ENCODE peak calls at places on chromosome 12, in four cellular contexts. One of them, this sample, is unnamed. For H3K4me1, the result is how much of the 10 kb centered on the place peaks cover.

GRCh38 chr12:25970916-25971674 is 12.6 kb downstream of the RASSF8 start:
- DNase-seq in fibroblast of lung: no peak
- DNase-seq in MM.1S: no peak
- DNase-seq in neural progenitor cell: no peak
- DNase-seq in this sample: no peak

GRCh38 chr12:71639341-71639760 is 24.3 kb downstream of the ZFC3H1 start:
- DNase-seq in neural progenitor cell: peak
- DNase-seq in fibroblast of lung: no peak
- DNase-seq in MM.1S: peak
- DNase-seq in this sample: no peak

GRCh38 chr12:31353730-31354708 is 28.1 kb upstream of the SINHCAF start:
- DNase-seq in MM.1S: no peak
- DNase-seq in fibroblast of lung: no peak
- DNase-seq in neural progenitor cell: peak
- DNase-seq in this sample: peak

GRCh38 chr12:112103758-112104504 is 4.7 kb downstream of the NAA25 start:
- DNase-seq in MM.1S: no peak
- DNase-seq in neural progenitor cell: no peak
- DNase-seq in fibroblast of lung: no peak
- DNase-seq in this sample: no peak

GRCh38 chr12:42213954-42214426 is 24.1 kb downstream of the YAF2 start:
- DNase-seq in neural progenitor cell: peak
- DNase-seq in MM.1S: no peak
- DNase-seq in fibroblast of lung: peak
- DNase-seq in this sample: no peak

GRCh38 chr12:112151766-112152541 is 26.6 kb downstream of the TRAFD1 start:
- DNase-seq in neural progenitor cell: no peak
- DNase-seq in MM.1S: no peak
- DNase-seq in fibroblast of lung: no peak
- DNase-seq in this sample: no peak

GRCh38 chr12:105060715-105061378 is 23.4 kb downstream of the ALDH1L2 start:
- DNase-seq in neural progenitor cell: no peak
- DNase-seq in fibroblast of lung: no peak
- DNase-seq in MM.1S: no peak
- DNase-seq in this sample: no peak

GRCh38 chr12:42587564-42588307 is 1.8 kb downstream of the PRICKLE1 start:
- DNase-seq in fibroblast of lung: no peak
- DNase-seq in MM.1S: no peak
- DNase-seq in neural progenitor cell: no peak
- DNase-seq in this sample: no peak

GRCh38 chr12:20492251-20492728 is 124.0 kb downstream of the PDE3A start:
- DNase-seq in fibroblast of lung: peak
- DNase-seq in MM.1S: no peak
- DNase-seq in neural progenitor cell: no peak
- DNase-seq in this sample: no peak

GRCh38 chr12:39188689-39189088 is 254.2 kb downstream of the KIF21A start:
- DNase-seq in MM.1S: no peak
- DNase-seq in fibroblast of lung: no peak
- DNase-seq in neural progenitor cell: no peak
- DNase-seq in this sample: no peak

GRCh38 chr12:46722737-46723136 is 103.1 kb downstream of the SLC38A4 start:
- DNase-seq in neural progenitor cell: no peak
- DNase-seq in fibroblast of lung: peak
- DNase-seq in MM.1S: no peak
- DNase-seq in this sample: no peak

GRCh38 chr12:80512781-80513180 is 68.7 kb downstream of the PTPRQ start:
- DNase-seq in neural progenitor cell: no peak
- DNase-seq in MM.1S: no peak
- DNase-seq in fibroblast of lung: no peak
- DNase-seq in this sample: no peak

GRCh38 chr12:52436000-52436827 is 2.0 kb upstream of the KRT75 start:
- DNase-seq in neural progenitor cell: no peak
- DNase-seq in MM.1S: no peak
- DNase-seq in fibroblast of lung: no peak
- DNase-seq in this sample: no peak

GRCh38 chr12:65532744-65533143 is 254.3 kb downstream of the MSRB3 start:
- DNase-seq in MM.1S: no peak
- DNase-seq in neural progenitor cell: no peak
- DNase-seq in fibroblast of lung: peak
- DNase-seq in this sample: no peak

GRCh38 chr12:93913845-93914244 is 234.5 kb upstream of the PLXNC1 start:
- DNase-seq in neural progenitor cell: no peak
- DNase-seq in MM.1S: no peak
- DNase-seq in fibroblast of lung: peak
- DNase-seq in this sample: no peak

GRCh38 chr12:104951759-104952509 is 6.2 kb downstream of the SLC41A2 start:
- DNase-seq in neural progenitor cell: no peak
- DNase-seq in MM.1S: no peak
- DNase-seq in fibroblast of lung: peak
- DNase-seq in this sample: peak

GRCh38 chr12:94074970-94075695 is 73.2 kb upstream of the PLXNC1 start:
- DNase-seq in neural progenitor cell: peak
- DNase-seq in MM.1S: no peak
- DNase-seq in fibroblast of lung: peak
- DNase-seq in this sample: peak

GRCh38 chr12:65655074-65655493 is 169.2 kb upstream of the HMGA2 start:
- DNase-seq in neural progenitor cell: no peak
- DNase-seq in fibroblast of lung: peak
- DNase-seq in MM.1S: no peak
- DNase-seq in this sample: no peak

GRCh38 chr12:7212678-7213077 is 23.2 kb downstream of the PEX5 start:
- DNase-seq in neural progenitor cell: no peak
- DNase-seq in fibroblast of lung: no peak
- DNase-seq in MM.1S: no peak
- DNase-seq in this sample: no peak

GRCh38 chr12:12358528-12358927 is 1.6 kb downstream of the BORCS5 start:
- DNase-seq in neural progenitor cell: no peak
- DNase-seq in fibroblast of lung: no peak
- DNase-seq in MM.1S: no peak
- DNase-seq in this sample: no peak

GRCh38 chr12:79452906-79453305 is 237.9 kb downstream of the PAWR start:
- DNase-seq in MM.1S: no peak
- DNase-seq in neural progenitor cell: no peak
- DNase-seq in fibroblast of lung: no peak
- DNase-seq in this sample: no peak

GRCh38 chr12:122983789-122984515 is 3.5 kb downstream of the ARL6IP4 start:
- DNase-seq in MM.1S: no peak
- DNase-seq in neural progenitor cell: no peak
- DNase-seq in fibroblast of lung: peak
- DNase-seq in this sample: peak

GRCh38 chr12:50039151-50039835 is 14.0 kb upstream of the RACGAP1 start:
- DNase-seq in neural progenitor cell: peak
- DNase-seq in MM.1S: peak
- DNase-seq in fibroblast of lung: peak
- DNase-seq in this sample: peak

GRCh38 chr12:46660276-46660675 is 165.5 kb downstream of the SLC38A4 start:
- DNase-seq in MM.1S: no peak
- DNase-seq in fibroblast of lung: peak
- DNase-seq in neural progenitor cell: no peak
- DNase-seq in this sample: no peak

GRCh38 chr12:132084681-132085635 is 59.2 kb downstream of the DDX51 start:
- DNase-seq in MM.1S: no peak
- DNase-seq in fibroblast of lung: peak
- DNase-seq in neural progenitor cell: peak
- DNase-seq in this sample: peak
- H3K4me2 ChIP-seq in MM.1S: peak
- H3K4me2 ChIP-seq in fibroblast of lung: peak
- H3K4me2 ChIP-seq in neural progenitor cell: peak
- H3K4me2 ChIP-seq in this sample: peak

DNA sequence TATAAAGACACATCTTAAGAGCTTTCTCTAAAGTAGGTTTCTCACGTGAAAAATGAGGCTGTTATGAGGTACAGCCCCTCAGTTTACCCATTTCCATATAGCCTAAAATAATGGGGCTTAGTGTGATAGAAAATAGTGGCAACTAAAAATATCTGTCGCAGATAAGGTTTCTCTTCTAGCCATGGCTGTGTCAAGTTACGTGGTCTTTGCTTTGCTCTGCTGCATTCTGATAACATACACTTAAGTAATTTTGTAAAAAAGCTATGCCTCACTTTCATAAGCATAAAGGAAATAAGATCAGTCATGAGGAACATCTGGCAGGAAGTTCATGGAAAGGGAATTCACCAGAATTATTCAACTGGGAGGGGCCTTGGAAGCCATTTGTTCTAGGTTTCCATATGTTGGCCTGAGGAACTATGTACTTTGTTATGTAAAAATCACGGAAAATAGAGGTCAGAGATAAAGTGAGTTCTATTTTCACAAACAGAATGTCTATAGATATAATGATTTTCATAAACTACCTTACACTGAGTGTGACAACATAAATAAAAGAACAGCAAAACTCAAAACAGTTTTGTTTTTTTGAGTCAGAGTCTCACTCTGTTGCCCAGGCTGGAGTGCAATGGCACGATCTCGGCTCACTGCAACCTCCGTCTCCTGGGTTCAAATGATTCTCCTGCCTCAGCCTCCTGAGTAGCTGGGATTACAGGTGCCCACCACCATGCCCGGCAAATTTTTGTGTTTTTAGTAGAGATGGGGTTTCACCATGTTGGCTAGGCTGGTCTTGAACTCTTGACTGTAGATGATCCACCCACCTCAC is 195.6 kb upstream of the KRR1 start:
- DNase-seq in fibroblast of lung: peak
- DNase-seq in neural progenitor cell: no peak
- DNase-seq in MM.1S: no peak
- DNase-seq in this sample: no peak
- H3K4me1 ChIP-seq in fibroblast of lung: under half
- H3K4me1 ChIP-seq in neural progenitor cell: under half
- H3K4me1 ChIP-seq in MM.1S: under half
- H3K4me1 ChIP-seq in this sample: under half

DNA sequence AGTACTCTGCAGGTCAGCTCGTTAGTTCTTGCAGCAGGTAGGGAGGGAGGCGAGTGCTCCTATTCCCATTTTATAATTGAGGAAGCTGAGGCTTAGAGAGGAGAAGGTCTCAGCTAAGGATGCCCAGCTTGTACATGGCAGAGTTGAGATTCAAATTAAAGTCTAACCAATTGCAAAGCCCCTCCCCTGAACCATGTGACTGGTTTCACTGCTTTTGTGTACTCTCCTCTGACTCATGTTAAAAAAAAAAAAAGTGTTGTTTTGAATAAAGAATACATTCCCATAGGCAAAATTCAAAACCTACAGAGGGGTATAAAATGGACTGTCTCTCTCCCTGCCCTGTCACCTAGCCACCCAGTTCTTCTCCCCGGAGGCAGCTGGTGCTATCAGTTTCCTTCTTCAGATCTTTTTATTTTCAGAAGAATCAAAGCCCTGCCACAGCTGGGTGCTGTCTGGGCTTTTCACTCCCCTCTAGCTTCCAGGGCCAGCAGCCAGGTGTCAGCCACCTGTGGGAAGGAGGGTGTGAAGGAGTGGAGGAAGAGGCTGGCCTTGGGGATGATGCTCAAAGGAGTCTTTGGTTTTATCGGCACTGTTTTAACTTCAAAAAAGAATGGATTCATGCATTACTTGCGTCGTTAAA is 5.4 kb downstream of the PSMD9 start:
- DNase-seq in fibroblast of lung: peak
- DNase-seq in MM.1S: peak
- DNase-seq in neural progenitor cell: no peak
- DNase-seq in this sample: peak
- H3K4me3 ChIP-seq in fibroblast of lung: no peak
- H3K4me3 ChIP-seq in MM.1S: no peak
- H3K4me3 ChIP-seq in neural progenitor cell: no peak
- H3K4me3 ChIP-seq in this sample: no peak

GRCh38 chr12:54418441-54419087 is 502 bp downstream of the ITGA5 start:
- DNase-seq in MM.1S: no peak
- DNase-seq in neural progenitor cell: no peak
- DNase-seq in fibroblast of lung: no peak
- DNase-seq in this sample: no peak

GRCh38 chr12:54421873-54422250 is 2.8 kb upstream of the ITGA5 start:
- DNase-seq in neural progenitor cell: no peak
- DNase-seq in MM.1S: no peak
- DNase-seq in fibroblast of lung: no peak
- DNase-seq in this sample: peak

GRCh38 chr12:54419088-54419887 is at the start of gene ITGA5:
- DNase-seq in neural progenitor cell: peak
- DNase-seq in fibroblast of lung: peak
- DNase-seq in MM.1S: no peak
- DNase-seq in this sample: peak

GRCh38 chr12:54421175-54421872 is 2.3 kb upstream of the ITGA5 start:
- DNase-seq in MM.1S: no peak
- DNase-seq in neural progenitor cell: no peak
- DNase-seq in fibroblast of lung: peak
- DNase-seq in this sample: peak

DNA sequence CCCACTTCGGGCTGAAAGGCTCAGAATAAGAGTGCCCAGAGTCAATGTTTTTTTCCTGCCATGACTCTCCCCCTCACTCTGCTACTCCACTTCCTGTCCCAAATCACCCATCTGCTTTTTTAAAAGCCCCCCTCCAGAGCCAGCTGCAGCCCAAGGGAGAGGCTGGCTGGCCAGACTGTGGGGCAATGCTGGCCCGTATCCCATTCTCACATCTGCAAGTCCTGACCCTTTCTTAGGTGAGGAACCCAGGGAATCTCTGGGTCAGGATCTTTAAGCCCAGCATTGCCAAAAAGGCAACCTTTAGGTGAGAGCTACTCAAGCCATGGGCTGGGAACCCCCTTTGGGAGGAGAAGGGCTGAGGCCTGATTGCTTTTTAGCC is 1.7 kb upstream of the ITGA5 start:
- DNase-seq in fibroblast of lung: no peak
- DNase-seq in MM.1S: no peak
- DNase-seq in neural progenitor cell: no peak
- DNase-seq in this sample: no peak
- H3K4me2 ChIP-seq in fibroblast of lung: peak
- H3K4me2 ChIP-seq in MM.1S: no peak
- H3K4me2 ChIP-seq in neural progenitor cell: peak
- H3K4me2 ChIP-seq in this sample: peak

GRCh38 chr12:3083949-3084348 is 6.8 kb downstream of the TSPAN9 start:
- DNase-seq in neural progenitor cell: no peak
- DNase-seq in fibroblast of lung: no peak
- DNase-seq in MM.1S: no peak
- DNase-seq in this sample: peak
- H3K4me1 ChIP-seq in neural progenitor cell: under half
- H3K4me1 ChIP-seq in fibroblast of lung: under half
- H3K4me1 ChIP-seq in MM.1S: under half
- H3K4me1 ChIP-seq in this sample: under half

DNA sequence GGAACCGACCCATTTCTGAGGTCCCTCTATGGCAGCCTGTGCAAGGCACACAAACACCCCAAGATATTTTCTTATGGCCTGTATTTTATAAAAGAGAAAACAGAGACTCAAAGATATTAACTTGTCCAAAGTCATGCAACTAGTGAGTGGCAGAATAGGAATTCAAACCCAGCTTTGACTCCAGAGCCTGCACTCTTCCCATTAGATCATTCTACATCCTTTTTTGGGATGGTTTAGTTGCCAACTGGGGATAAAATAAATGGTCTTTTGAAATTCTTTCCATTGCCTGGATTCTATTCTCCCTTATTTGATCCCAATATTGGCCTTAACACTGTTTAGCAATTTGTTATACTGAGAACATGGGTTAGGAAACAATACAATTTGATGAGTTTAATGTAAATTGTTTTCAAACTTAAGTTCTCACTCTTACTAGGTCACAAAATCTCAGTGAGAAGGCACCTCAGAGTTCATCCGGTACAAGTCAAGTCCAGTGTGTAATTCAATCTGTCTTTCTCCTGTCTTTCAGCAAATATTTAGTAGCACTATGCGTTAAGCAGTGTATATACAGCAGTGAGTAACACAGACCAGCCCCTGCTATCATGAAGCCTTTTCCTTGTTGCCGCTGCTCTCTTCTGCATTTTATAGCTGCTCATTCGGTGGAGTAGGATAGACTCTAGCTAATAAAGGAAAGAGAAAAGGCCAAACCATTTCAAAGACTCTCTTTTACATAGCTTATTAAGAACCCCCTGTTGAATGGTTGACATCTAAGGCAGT is 162.1 kb upstream of the IFNG-AS1 start:
- DNase-seq in neural progenitor cell: no peak
- DNase-seq in MM.1S: no peak
- DNase-seq in fibroblast of lung: peak
- DNase-seq in this sample: no peak
- H3K4me3 ChIP-seq in neural progenitor cell: no peak
- H3K4me3 ChIP-seq in MM.1S: no peak
- H3K4me3 ChIP-seq in fibroblast of lung: no peak
- H3K4me3 ChIP-seq in this sample: peak

This sample was measured in osteoblast.